ENCODE peak calls at places on chromosomes 3 and 15, in four cellular contexts. G is stimulated activated naive B cell treated with anti-CD40 and anti-IgM and Interleukin-4, amounts not matched to agents 10 μg/mL and 1 μg/mL and 100 μg/mL, for 72 hours; X is OCI-M1; T is NCI-H345. J is an unnamed sample.

GRCh38 chr15:32981536-32981935 is 213.0 kb downstream of the FMN1 start:
- DNase-seq in G (no peak), X (no peak), T (no peak), J (no peak)

GRCh38 chr3:82163907-82164520 is 402.6 kb upstream of the GBE1 start:
- DNase-seq in G (no peak), X (peak), T (no peak), J (no peak)

GRCh38 chr15:68441045-68441743 is 9.2 kb upstream of the ITGA11 start:
- DNase-seq in G (no peak), X (peak), T (no peak), J (no peak)

GRCh38 chr3:195566797-195567196 is 16.9 kb downstream of the APOD start:
- DNase-seq in G (no peak), X (peak), T (no peak), J (peak)

GRCh38 chr3:126345641-126346460 is 11.4 kb downstream of the KLF15 start:
- DNase-seq in G (no peak), X (no peak), T (no peak), J (no peak)

GRCh38 chr3:58528629-58529028 is 8.4 kb downstream of the ACOX2 start:
- DNase-seq in G (no peak), X (no peak), T (peak), J (no peak)

GRCh38 chr15:73927003-73927475 is 777 bp downstream of the LOXL1 start:
- DNase-seq in G (no peak), X (no peak), T (peak), J (peak)

GRCh38 chr3:169041677-169042171 is 621.8 kb downstream of the MECOM start:
- DNase-seq in G (no peak), X (peak), T (no peak), J (no peak)

GRCh38 chr3:12292770-12293169 is 3.9 kb downstream of the PPARG start:
- DNase-seq in G (no peak), X (no peak), T (no peak), J (no peak)

GRCh38 chr3:134338516-134339261 is 35.6 kb downstream of the AMOTL2 start:
- DNase-seq in G (no peak), X (no peak), T (no peak), J (no peak)

GRCh38 chr15:40446144-40446543 is 5.4 kb downstream of the BAHD1 start:
- DNase-seq in G (no peak), X (no peak), T (no peak), J (no peak)

GRCh38 chr3:150059241-150059640 is 88.5 kb upstream of the PFN2 start:
- DNase-seq in G (no peak), X (no peak), T (no peak), J (no peak)

GRCh38 chr3:70833510-70833835 is 521.0 kb upstream of the MDFIC2 start:
- DNase-seq in G (no peak), X (no peak), T (no peak), J (no peak)

GRCh38 chr3:41521000-41521655 is 321.8 kb downstream of the CTNNB1 start:
- DNase-seq in G (no peak), X (no peak), T (no peak), J (no peak)

GRCh38 chr3:194727435-194728128 is 41.9 kb downstream of the FAM43A start:
- DNase-seq in G (no peak), X (no peak), T (no peak), J (no peak)

GRCh38 chr15:78837543-78837942 is 26.3 kb upstream of the ADAMTS7 start:
- DNase-seq in G (no peak), X (no peak), T (no peak), J (no peak)

GRCh38 chr3:53804697-53805462 is 41.3 kb downstream of the CHDH start:
- DNase-seq in G (no peak), X (no peak), T (no peak), J (no peak)

GRCh38 chr15:57172925-57173324 is 203.4 kb upstream of the CGNL1 start:
- DNase-seq in G (no peak), X (no peak), T (no peak), J (no peak)

GRCh38 chr15:46014532-46014931 is 379.7 kb downstream of the SQOR start:
- DNase-seq in G (no peak), X (no peak), T (no peak), J (no peak)

GRCh38 chr3:185365281-185366211 is 2.6 kb downstream of the MAP3K13 start:
- DNase-seq in G (no peak), X (no peak), T (no peak), J (no peak)

GRCh38 chr3:159854500-159855124 is 134.0 kb upstream of the IL12A start:
- DNase-seq in G (no peak), X (no peak), T (no peak), J (no peak)

GRCh38 chr3:119295816-119296484 is 1.8 kb downstream of the ARHGAP31 start:
- DNase-seq in G (no peak), X (no peak), T (no peak), J (no peak)

GRCh38 chr3:123194552-123194951 is 7.2 kb upstream of the SEC22A start:
- DNase-seq in G (no peak), X (no peak), T (no peak), J (peak)

GRCh38 chr3:119779731-119780383 is 2.0 kb upstream of the NR1I2 start:
- DNase-seq in G (no peak), X (peak), T (no peak), J (no peak)

GRCh38 chr3:175274474-175275218 is 415.5 kb downstream of the NAALADL2 start:
- DNase-seq in G (no peak), X (peak), T (no peak), J (no peak)

GRCh38 chr3:127712881-127713771 is 40.4 kb downstream of the ABTB1 start:
- DNase-seq in G (no peak), X (no peak), T (peak), J (peak)

GRCh38 chr3:197749315-197749600 is 425 bp upstream of the FYTTD1 start:
- DNase-seq in G (peak), X (no peak), T (peak), J (peak)

GRCh38 chr3:115580566-115580965 is 42.7 kb upstream of the GAP43 start:
- DNase-seq in G (no peak), X (peak), T (no peak), J (no peak)

GRCh38 chr3:52670621-52671521 is 14.8 kb downstream of the PBRM1 start:
- DNase-seq in G (no peak), X (peak), T (no peak), J (no peak)

GRCh38 chr3:129032716-129033115 is 27.9 kb upstream of the GP9 start:
- DNase-seq in G (no peak), X (no peak), T (no peak), J (no peak)

GRCh38 chr3:45092132-45093031 is 53.8 kb downstream of the CDCP1 start:
- DNase-seq in G (no peak), X (peak), T (no peak), J (no peak)

GRCh38 chr15:99409097-99409473 is 156.7 kb upstream of the MEF2A start:
- DNase-seq in G (no peak), X (peak), T (no peak), J (peak)

GRCh38 chr3:68123231-68123630 is 468.8 kb upstream of the SUCLG2 start:
- DNase-seq in G (no peak), X (no peak), T (no peak), J (no peak)

GRCh38 chr3:197132916-197133530 is 103.4 kb upstream of the MELTF start:
- DNase-seq in G (no peak), X (no peak), T (no peak), J (no peak)

GRCh38 chr15:69154026-69154425 is 6.4 kb upstream of the GLCE start:
- DNase-seq in G (no peak), X (no peak), T (no peak), J (no peak)

J was measured in glutamatergic neuron.